ENCODE peak calls at places on chromosomes 7 and 10, in ten cellular contexts. Q, T, L, Z, R, D, U, O, X and J are unnamed samples.

GRCh38 chr10:101903827-101904520 is 60.4 kb upstream of the KCNIP2 start:
- DNase-seq in Q (no peak), T (no peak), L (peak; percentile 19), Z (no peak), R (peak; percentile 41), D (no peak), U (peak; percentile 21), O (peak; percentile 78), X (no peak), J (no peak)

GRCh38 chr10:12975906-12976305 is 25.6 kb downstream of the CCDC3 start:
- DNase-seq in Q (no peak), T (no peak), L (no peak), Z (no peak), R (no peak), D (no peak), U (no peak), O (no peak), X (no peak), J (no peak)

GRCh38 chr10:131117011-131117410 is 194.5 kb downstream of the TCERG1L start:
- DNase-seq in Q (no peak), T (no peak), L (no peak), Z (no peak), R (no peak), D (no peak), U (no peak), O (no peak), X (no peak), J (no peak)

GRCh38 chr7:117005449-117005848 is 52.1 kb downstream of the ST7 start:
- DNase-seq in Q (no peak), T (no peak), L (no peak), Z (peak; percentile 44), R (no peak), D (no peak), U (peak; percentile 67), O (no peak), X (no peak), J (no peak)

GRCh38 chr10:54622017-54622416 is 179.0 kb downstream of the PCDH15 start:
- DNase-seq in Q (no peak), T (no peak), L (no peak), Z (no peak), R (no peak), D (no peak), U (no peak), O (no peak), X (no peak), J (no peak)

GRCh38 chr10:88943778-88944177 is 8.8 kb downstream of the ACTA2 start:
- DNase-seq in Q (no peak), T (no peak), L (no peak), Z (no peak), R (no peak), D (no peak), U (no peak), O (no peak), X (no peak), J (no peak)

GRCh38 chr7:66967029-66967428 is 28.4 kb downstream of the SBDS start:
- DNase-seq in Q (no peak), T (no peak), L (no peak), Z (no peak), R (no peak), D (no peak), U (no peak), O (no peak), X (no peak), J (no peak)

GRCh38 chr7:14747701-14748100 is 154.8 kb downstream of the DGKB start:
- DNase-seq in Q (no peak), T (no peak), L (no peak), Z (no peak), R (no peak), D (no peak), U (peak; percentile 56), O (no peak), X (no peak), J (no peak)

GRCh38 chr7:2774935-2775334 is 69.2 kb downstream of the GNA12 start:
- DNase-seq in Q (no peak), T (no peak), L (no peak), Z (no peak), R (no peak), D (no peak), U (no peak), O (no peak), X (no peak), J (no peak)

GRCh38 chr7:52017802-52018679 is 701.4 kb upstream of the COBL start:
- DNase-seq in Q (peak; percentile 19), T (peak; percentile 62), L (peak; percentile 36), Z (no peak), R (peak; percentile 85), D (no peak), U (no peak), O (no peak), X (no peak), J (no peak)
- TF ChIP-seq CTCF in Q (peak; percentile 35), T (no peak), L (peak; percentile 42), Z (peak; percentile 29), R (peak; percentile 97), D (peak; percentile 59), U (peak; percentile 15), O (peak; percentile 25), X (peak; percentile 39), J (peak; percentile 38)

GRCh38 chr7:22216309-22216708 is 140.6 kb downstream of the RAPGEF5 start:
- DNase-seq in Q (no peak), T (no peak), L (no peak), Z (no peak), R (no peak), D (no peak), U (no peak), O (no peak), X (no peak), J (no peak)
- H3K4me3 ChIP-seq in Q (no peak overlapping the region), T (no peak overlapping the region), L (no peak overlapping the region), Z (no peak overlapping the region), R (no peak overlapping the region), D (no peak overlapping the region), U (no peak overlapping the region), O (peak overlapping the region; percentile 70), X (peak overlapping the region; percentile 43), J (no peak overlapping the region)

GRCh38 chr10:26311383-26311940 is 94.9 kb downstream of the GAD2 start:
- DNase-seq in Q (peak; percentile 6), T (no peak), L (no peak), Z (no peak), R (peak; percentile 73), D (no peak), U (no peak), O (no peak), X (no peak), J (no peak)
- TF ChIP-seq CTCF in Q (no peak), T (no peak), L (no peak), Z (no peak), R (peak; percentile 55), D (no peak), U (no peak), O (no peak), X (no peak), J (no peak)

DNA sequence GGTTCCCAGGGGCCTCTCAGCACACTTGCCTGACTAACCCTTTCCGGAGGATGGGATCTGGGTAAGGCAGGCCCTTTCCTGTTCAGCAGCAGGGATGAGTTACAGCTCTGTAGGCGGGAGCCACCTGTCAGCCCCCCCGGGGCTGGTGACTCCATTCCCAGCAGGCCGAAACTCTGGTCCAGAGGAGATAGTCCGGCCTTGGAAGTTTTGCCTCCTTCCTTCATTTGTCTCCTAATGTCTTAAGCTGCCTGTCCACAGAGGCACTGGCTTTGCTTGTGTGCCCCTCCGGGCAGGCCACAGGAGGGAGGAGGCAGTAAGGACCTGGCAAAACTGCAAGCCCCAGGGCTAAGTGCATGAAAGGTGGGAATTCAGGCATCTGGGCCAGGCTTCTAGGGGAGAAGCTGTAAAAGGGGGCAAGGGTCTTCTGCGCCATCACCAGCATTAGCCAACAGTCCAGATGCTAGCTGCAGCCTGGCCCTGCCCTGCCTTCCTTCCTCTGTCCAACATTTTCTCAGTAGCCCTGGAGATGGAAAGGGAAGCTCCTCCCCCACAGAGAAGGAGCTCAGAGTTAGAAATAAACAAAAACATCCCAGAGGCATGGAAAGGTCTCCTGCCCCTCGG is 1.2 kb downstream of the ADIRF start:
- DNase-seq in Q (no peak), T (peak; percentile 24), L (no peak), Z (no peak), R (no peak), D (no peak), U (peak; percentile 68), O (no peak), X (no peak), J (no peak)
- H3K4me3 ChIP-seq in Q (no peak overlapping the region), T (peak overlapping the region; percentile 58), L (peak overlapping the region; percentile 39), Z (no peak overlapping the region), R (no peak overlapping the region), D (peak overlapping the region; percentile 61), U (peak overlapping the region; percentile 48), O (peak overlapping the region; percentile 74), X (peak overlapping the region; percentile 61), J (no peak overlapping the region)

GRCh38 chr7:78178319-78178718 is 379.7 kb downstream of the PHTF2 start:
- DNase-seq in Q (no peak), T (no peak), L (no peak), Z (no peak), R (no peak), D (no peak), U (peak; percentile 6), O (no peak), X (no peak), J (no peak)

GRCh38 chr7:78173192-78173591 is 374.6 kb downstream of the PHTF2 start:
- DNase-seq in Q (no peak), T (no peak), L (no peak), Z (no peak), R (no peak), D (no peak), U (no peak), O (no peak), X (no peak), J (no peak)

GRCh38 chr7:78175330-78175729 is 376.8 kb downstream of the PHTF2 start:
- DNase-seq in Q (no peak), T (no peak), L (no peak), Z (no peak), R (no peak), D (no peak), U (no peak), O (no peak), X (no peak), J (no peak)

GRCh38 chr7:78176186-78176585 is 377.6 kb downstream of the PHTF2 start:
- DNase-seq in Q (no peak), T (no peak), L (no peak), Z (no peak), R (no peak), D (peak; percentile 75), U (peak; percentile 7), O (no peak), X (no peak), J (no peak)

GRCh38 chr7:78175744-78176143 is 377.2 kb downstream of the PHTF2 start:
- DNase-seq in Q (no peak), T (no peak), L (no peak), Z (no peak), R (no peak), D (no peak), U (no peak), O (no peak), X (no peak), J (no peak)
- TF ChIP-seq CTCF in Q (no peak), T (no peak), L (no peak), Z (no peak), R (no peak), D (no peak), U (no peak), O (no peak), X (no peak), J (no peak)

DNA sequence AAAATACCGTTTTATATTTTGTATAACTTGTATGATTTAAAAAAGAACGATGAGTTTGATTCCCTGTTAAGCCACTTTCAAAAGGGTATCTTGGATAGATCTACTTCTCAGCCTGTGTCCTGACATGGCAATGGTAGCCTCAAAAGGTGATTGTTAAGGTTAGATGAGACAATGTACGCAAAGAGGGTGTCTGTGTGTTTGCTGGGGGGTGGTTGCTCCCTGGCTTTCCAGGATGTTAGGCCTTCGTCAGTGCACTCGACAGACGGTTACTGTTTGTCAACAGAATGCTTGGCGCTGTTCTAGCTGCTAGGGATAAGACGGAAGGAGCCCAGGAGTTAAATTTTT is 90.3 kb downstream of the NEURL1 start:
- DNase-seq in Q (no peak), T (no peak), L (no peak), Z (no peak), R (no peak), D (no peak), U (no peak), O (no peak), X (no peak), J (no peak)
- H3K4me3 ChIP-seq in Q (no peak overlapping the region), T (peak overlapping the region; percentile 44), L (peak overlapping the region; percentile 35), Z (no peak overlapping the region), R (no peak overlapping the region), D (no peak overlapping the region), U (no peak overlapping the region), O (peak overlapping the region; percentile 88), X (peak overlapping the region; percentile 35), J (no peak overlapping the region)